ENCODE peak calls at places on chromosomes 1 and 21, in nine cellular contexts. Q is heart right ventricle, T is ovary, U is spleen, D is kidney epithelial cell, S is OCI-LY7, C is right lobe of liver, E is epithelial cell of proximal tubule, Z is AG10803. Y is an unnamed sample.
A peak's percentile ranks its signal among the peaks of the same experiment; 100 is the strongest.

GRCh38 chr1:164613176-164613575 is 54.2 kb downstream of the PBX1 start:
- DNase-seq in Q (no peak), T (no peak), U (no peak), D (no peak), S (no peak), C (no peak), E (no peak), Z (no peak), Y (no peak)

GRCh38 chr21:8991088-8991907 is 1530.1 kb upstream of the TPTE start:
- DNase-seq in Q (no peak), T (no peak), U (no peak), D (no peak), S (no peak), C (no peak), E (no peak), Z (no peak), Y (peak; percentile 31)

GRCh38 chr1:225481738-225482137 is 53.9 kb upstream of the LBR start:
- DNase-seq in Q (no peak), T (no peak), U (no peak), D (no peak), S (peak; percentile 33), C (no peak), E (no peak), Z (no peak), Y (no peak)

GRCh38 chr1:97190326-97190725 is 468.7 kb downstream of the PTBP2 start:
- DNase-seq in Q (no peak), T (no peak), U (no peak), D (peak; percentile 38), S (no peak), C (no peak), E (peak; percentile 73), Z (peak; percentile 63), Y (no peak)

GRCh38 chr1:60621524-60621923 is 460.8 kb upstream of the NFIA start:
- DNase-seq in Q (peak; percentile 11), T (no peak), U (no peak), D (no peak), S (no peak), C (no peak), E (no peak), Z (no peak), Y (no peak)

GRCh38 chr1:178301141-178301540 is 195.6 kb downstream of the CLEC20A start:
- DNase-seq in Q (no peak), T (no peak), U (no peak), D (no peak), S (no peak), C (no peak), E (no peak), Z (no peak), Y (no peak)

GRCh38 chr21:34830386-34831140 is 161.8 kb downstream of the CLIC6 start:
- DNase-seq in Q (no peak), T (no peak), U (no peak), D (no peak), S (no peak), C (no peak), E (no peak), Z (no peak), Y (no peak)

GRCh38 chr1:204506091-204506968 is 9.9 kb upstream of the MDM4 start:
- DNase-seq in Q (peak; percentile 42), T (peak; percentile 48), U (peak; percentile 85), D (no peak), S (peak; percentile 92), C (no peak), E (peak; percentile 78), Z (peak; percentile 95), Y (peak; percentile 75)

GRCh38 chr1:116857092-116857491 is 52.6 kb upstream of the PTGFRN start:
- DNase-seq in Q (no peak), T (no peak), U (no peak), D (no peak), S (no peak), C (no peak), E (no peak), Z (no peak), Y (no peak)

GRCh38 chr1:161206411-161207140 is 4.4 kb downstream of the NDUFS2 start:
- DNase-seq in Q (no peak), T (peak; percentile 70), U (no peak), D (no peak), S (no peak), C (no peak), E (no peak), Z (no peak), Y (no peak)

GRCh38 chr1:26862781-26863676 is at the start of gene SFN:
- DNase-seq in Q (no peak), T (no peak), U (peak; percentile 76), D (peak; percentile 80), S (peak; percentile 74), C (no peak), E (no peak), Z (no peak), Y (peak; percentile 33)

GRCh38 chr1:2314803-2315710 is 76.3 kb downstream of the MORN1 start:
- DNase-seq in Q (peak; percentile 74), T (peak; percentile 75), U (peak; percentile 91), D (no peak), S (peak; percentile 28), C (no peak), E (no peak), Z (peak; percentile 50), Y (peak; percentile 81)

GRCh38 chr1:109537450-109538178 is 2.1 kb upstream of the GPR61 start:
- DNase-seq in Q (no peak), T (no peak), U (no peak), D (no peak), S (no peak), C (no peak), E (no peak), Z (no peak), Y (no peak)

GRCh38 chr1:221078260-221078965 is 199.2 kb downstream of the HLX start:
- DNase-seq in Q (no peak), T (no peak), U (no peak), D (no peak), S (no peak), C (no peak), E (no peak), Z (peak; percentile 39), Y (no peak)

GRCh38 chr1:151311589-151312331 is 15.5 kb downstream of the PI4KB start:
- DNase-seq in Q (peak; percentile 33), T (peak; percentile 86), U (no peak), D (peak; percentile 99), S (no peak), C (no peak), E (peak; percentile 98), Z (peak; percentile 97), Y (no peak)

GRCh38 chr1:71668059-71668458 is 587.2 kb upstream of the ZRANB2 start:
- DNase-seq in Q (no peak), T (no peak), U (no peak), D (no peak), S (no peak), C (no peak), E (no peak), Z (no peak), Y (no peak)

GRCh38 chr1:165369255-165369848 is 12.8 kb upstream of the LMX1A start:
- DNase-seq in Q (peak; percentile 62), T (peak; percentile 31), U (peak; percentile 81), D (no peak), S (peak; percentile 34), C (peak; percentile 70), E (no peak), Z (peak; percentile 57), Y (peak; percentile 79)

GRCh38 chr1:235642021-235642942 is 7.3 kb downstream of the GNG4 start:
- DNase-seq in Q (no peak), T (no peak), U (peak; percentile 83), D (no peak), S (peak; percentile 9), C (no peak), E (no peak), Z (no peak), Y (no peak)

GRCh38 chr1:83922431-83922830 is 76.5 kb downstream of the TTLL7 start:
- DNase-seq in Q (no peak), T (no peak), U (no peak), D (no peak), S (no peak), C (no peak), E (no peak), Z (no peak), Y (no peak)

GRCh38 chr1:11920239-11920903 is 5.9 kb downstream of the KIAA2013 start:
- DNase-seq in Q (no peak), T (no peak), U (no peak), D (no peak), S (no peak), C (no peak), E (no peak), Z (no peak), Y (no peak)

GRCh38 chr1:232532901-232533300 is 97.0 kb downstream of the SIPA1L2 start:
- DNase-seq in Q (no peak), T (no peak), U (no peak), D (no peak), S (no peak), C (no peak), E (no peak), Z (no peak), Y (no peak)

GRCh38 chr1:183980951-183981525 is 56.5 kb downstream of the COLGALT2 start:
- DNase-seq in Q (no peak), T (no peak), U (no peak), D (no peak), S (no peak), C (no peak), E (no peak), Z (no peak), Y (no peak)

GRCh38 chr1:212073490-212073889 is 37.9 kb downstream of the DTL start:
- DNase-seq in Q (no peak), T (no peak), U (no peak), D (no peak), S (no peak), C (no peak), E (no peak), Z (peak; percentile 3), Y (no peak)
- TF ChIP-seq CTCF in Q (no peak), T (no peak), U (no peak), D (no peak), S (no peak), C (peak; percentile 24), E (no peak), Z (peak; percentile 10), Y (no peak)

DNA sequence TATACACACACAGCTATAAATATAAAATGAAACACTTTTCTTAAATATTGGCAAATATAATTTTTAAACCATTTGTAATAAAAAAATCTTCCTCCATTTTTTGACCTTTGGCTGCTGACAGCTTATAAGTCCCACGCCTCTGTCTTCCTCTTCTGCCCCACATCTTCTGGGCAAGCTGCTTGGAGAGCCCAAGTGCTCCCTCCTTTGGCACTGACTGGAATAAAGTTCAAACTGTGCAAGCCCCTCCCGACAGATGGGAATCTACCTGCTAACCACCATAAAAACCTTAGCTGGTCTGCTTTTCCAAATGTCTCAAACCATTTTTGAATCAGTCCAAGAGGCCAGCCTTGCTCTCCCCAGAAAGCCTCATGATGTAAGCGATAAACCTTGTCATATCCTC is 99.7 kb downstream of the SNX7 start:
- DNase-seq in Q (no peak), T (no peak), U (no peak), D (no peak), S (peak; percentile 2), C (no peak), E (no peak), Z (no peak), Y (peak; percentile 14)
- TF ChIP-seq CTCF in Q (no peak), T (no peak), U (no peak), D (no peak), S (peak; percentile 26), C (no peak), E (peak; percentile 37), Z (no peak), Y (no peak)

GRCh38 chr1:85314726-85315125 is 38.3 kb upstream of the BCL10 start:
- DNase-seq in Q (no peak), T (no peak), U (no peak), D (no peak), S (no peak), C (no peak), E (no peak), Z (peak; percentile 87), Y (no peak)
- TF ChIP-seq CTCF in Q (no peak), T (no peak), U (no peak), D (no peak), S (no peak), C (no peak), E (no peak), Z (peak; percentile 33), Y (no peak)

GRCh38 chr1:226626577-226626956 is 78.0 kb downstream of the STUM start:
- DNase-seq in Q (peak; percentile 79), T (peak; percentile 73), U (peak; percentile 94), D (no peak), S (peak; percentile 77), C (peak; percentile 77), E (no peak), Z (peak; percentile 59), Y (peak; percentile 82)
- TF ChIP-seq CTCF in Q (peak; percentile 96), T (peak; percentile 88), U (peak; percentile 98), D (peak; percentile 95), S (peak; percentile 99), C (peak; percentile 92), E (peak; percentile 93), Z (peak; percentile 84), Y (peak; percentile 99)

Y was measured in endothelial cell.